ENCODE peak calls at places on chromosome 16, in ten cellular contexts. L is ELF-1; S is CD8-positive, alpha-beta memory T cell; M is GM12864; J is HEK293T; Z is A172; A is T-helper 9 cell; H is non-pigmented ciliary epithelial cell; E is T-helper 22 cell; R is mesendoderm. V is an unnamed sample.

GRCh38 chr16:69123894-69124293 is 8.5 kb downstream of the CHTF8 start:
- DNase-seq in L (peak; percentile 34), S (peak; percentile 55), Z (peak; percentile 70), J (peak; percentile 58), M (peak; percentile 41), E (peak; percentile 39), A (peak; percentile 55), H (no peak), R (peak; percentile 79), V (peak; percentile 39)

GRCh38 chr16:86396918-86397317 is 113.4 kb upstream of the FOXF1 start:
- DNase-seq in R (peak; percentile 78), E (no peak), A (no peak), M (no peak), Z (peak; percentile 99), J (no peak), H (peak; percentile 59), S (no peak), L (no peak), V (no peak)

GRCh38 chr16:47925811-47926460 is 229.9 kb downstream of the ABCC12 start:
- DNase-seq in Z (peak; percentile 5), L (no peak), R (no peak), A (no peak), J (no peak), H (no peak), S (no peak), E (no peak), M (no peak), V (no peak)

GRCh38 chr16:85728879-85729278 is 22.0 kb downstream of the C16orf74 start:
- DNase-seq in S (no peak), A (no peak), R (peak; percentile 57), Z (no peak), M (no peak), H (no peak), L (no peak), J (no peak), E (no peak), V (no peak)

GRCh38 chr16:15507299-15507958 is 73.0 kb downstream of the BMERB1 start:
- DNase-seq in L (no peak), R (peak; percentile 37), M (no peak), A (no peak), S (no peak), J (no peak), H (no peak), Z (peak; percentile 38), E (no peak), V (no peak)

GRCh38 chr16:28473714-28474265 is 1.7 kb upstream of the NPIPB7 start:
- DNase-seq in E (no peak), L (no peak), Z (peak; percentile 14), M (no peak), R (no peak), A (no peak), H (no peak), S (no peak), J (no peak), V (no peak)

GRCh38 chr16:11254913-11255736 is 879 bp downstream of the SOCS1 start:
- DNase-seq in J (no peak), L (peak; percentile 62), A (peak; percentile 56), E (peak; percentile 43), Z (no peak), S (peak; percentile 47), H (no peak), M (no peak), R (no peak), V (peak; percentile 50)

GRCh38 chr16:86362155-86362849 is 148.0 kb upstream of the FOXF1 start:
- DNase-seq in H (no peak), L (no peak), R (peak; percentile 49), J (no peak), E (no peak), Z (peak; percentile 60), M (no peak), A (no peak), S (no peak), V (no peak)

GRCh38 chr16:89017956-89018604 is 41.1 kb upstream of the CBFA2T3 start:
- DNase-seq in H (no peak), A (no peak), J (no peak), R (no peak), L (no peak), Z (peak; percentile 59), M (no peak), E (no peak), S (no peak), V (no peak)

GRCh38 chr16:31010539-31010938 is at the start of gene STX1B:
- DNase-seq in E (peak; percentile 34), H (no peak), R (peak; percentile 44), M (no peak), L (no peak), S (peak; percentile 13), A (peak; percentile 39), J (peak; percentile 74), Z (no peak), V (no peak)

GRCh38 chr16:69906838-69907301 is 44.3 kb upstream of the CLEC18A start:
- DNase-seq in S (no peak), E (no peak), M (no peak), H (peak; percentile 82), A (no peak), L (no peak), Z (peak; percentile 14), R (no peak), J (no peak), V (no peak)

GRCh38 chr16:89280546-89281188 is 63.2 kb downstream of the ZNF778 start:
- DNase-seq in Z (no peak), M (no peak), R (no peak), H (no peak), E (no peak), A (no peak), S (no peak), J (no peak), L (no peak), V (no peak)

GRCh38 chr16:23060458-23061320 is 88.6 kb downstream of the USP31 start:
- DNase-seq in Z (peak; percentile 41), R (peak; percentile 69), E (no peak), S (peak; percentile 27), M (peak; percentile 33), A (peak; percentile 39), L (peak; percentile 47), J (peak; percentile 64), H (peak; percentile 40), V (no peak)

GRCh38 chr16:48300391-48300856 is 53.1 kb upstream of the ABCC11 start:
- DNase-seq in R (peak; percentile 66), A (no peak), L (no peak), M (no peak), H (no peak), S (no peak), J (no peak), E (no peak), Z (no peak), V (no peak)

GRCh38 chr16:1498899-1499676 is 5.9 kb downstream of the TELO2 start:
- DNase-seq in H (no peak), R (no peak), M (no peak), S (no peak), E (no peak), L (no peak), J (no peak), A (no peak), Z (no peak), V (no peak)

GRCh38 chr16:16780588-16780987 is 401.6 kb downstream of the NPIPA7 start:
- DNase-seq in J (no peak), L (peak; percentile 52), R (peak; percentile 97), M (no peak), S (no peak), A (no peak), Z (no peak), E (no peak), H (no peak), V (no peak)

GRCh38 chr16:15548482-15548891 is 94.5 kb downstream of the MARF1 start:
- DNase-seq in H (no peak), M (no peak), Z (no peak), R (peak; percentile 39), A (no peak), J (no peak), L (no peak), S (no peak), E (no peak), V (no peak)

GRCh38 chr16:2757344-2757743 is 4.9 kb downstream of the SRRM2 start:
- DNase-seq in L (no peak), M (no peak), S (no peak), R (no peak), H (no peak), A (no peak), E (no peak), Z (no peak), J (no peak), V (no peak)

GRCh38 chr16:72952404-72953301 is 95.3 kb downstream of the ZFHX3 start:
- DNase-seq in E (no peak), M (no peak), Z (peak; percentile 60), R (no peak), J (no peak), S (no peak), H (peak; percentile 81), L (no peak), A (no peak), V (no peak)

GRCh38 chr16:15636392-15636873 is 6.5 kb downstream of the MARF1 start:
- DNase-seq in E (no peak), L (no peak), S (no peak), Z (no peak), R (no peak), M (no peak), H (no peak), J (no peak), A (no peak), V (no peak)

GRCh38 chr16:51818342-51818944 is 667.4 kb upstream of the SALL1 start:
- DNase-seq in Z (peak; percentile 65), M (peak; percentile 5), S (no peak), A (no peak), H (peak; percentile 20), R (peak; percentile 70), E (no peak), J (peak; percentile 46), L (peak; percentile 68), V (no peak)

GRCh38 chr16:19748389-19749110 is 30.5 kb downstream of the IQCK start:
- DNase-seq in A (no peak), L (no peak), R (peak; percentile 28), E (no peak), Z (no peak), M (no peak), H (no peak), S (no peak), J (no peak), V (no peak)

GRCh38 chr16:48054881-48055601 is 100.8 kb downstream of the ABCC12 start:
- DNase-seq in E (no peak), A (no peak), Z (peak; percentile 53), S (no peak), H (peak; percentile 35), J (peak; percentile 70), L (peak; percentile 79), M (peak; percentile 8), R (peak; percentile 85), V (no peak)

GRCh38 chr16:84828322-84828721 is 8.5 kb downstream of the CRISPLD2 start:
- DNase-seq in Z (no peak), S (no peak), E (no peak), M (no peak), L (no peak), J (no peak), A (no peak), H (no peak), R (no peak), V (no peak)

GRCh38 chr16:75742424-75743047 is 16.2 kb upstream of the CPHXL start:
- DNase-seq in R (peak; percentile 60), A (no peak), J (no peak), H (no peak), S (no peak), M (no peak), E (no peak), L (no peak), Z (no peak), V (no peak)

GRCh38 chr16:56910654-56911539 is 21.0 kb upstream of the HERPUD1 start:
- DNase-seq in A (no peak), Z (peak; percentile 65), E (no peak), L (peak; percentile 27), S (no peak), J (no peak), R (peak; percentile 57), H (peak; percentile 86), M (no peak), V (no peak)

GRCh38 chr16:57801098-57801855 is 1.0 kb downstream of the KIFC3 start:
- DNase-seq in A (no peak), M (no peak), J (no peak), R (peak; percentile 83), E (no peak), Z (peak; percentile 57), L (peak; percentile 51), H (no peak), S (no peak), V (no peak)

GRCh38 chr16:30340621-30341020 is 14.5 kb downstream of the CD2BP2 start:
- DNase-seq in E (no peak), Z (no peak), A (no peak), R (no peak), L (no peak), S (no peak), H (no peak), J (no peak), M (no peak), V (no peak)